ENCODE peak calls at places on chromosomes 12 and 14, in seven cellular contexts. One of them, this sample, is unnamed.

GRCh38 chr14:56885795-56886194 is 75.5 kb upstream of the OTX2 start:
- DNase-seq in heart left ventricle: no peak
- DNase-seq in endothelial cell of umbilical vein: no peak
- DNase-seq in mucosa of descending colon: no peak
- DNase-seq in esophagus muscularis mucosa: no peak
- DNase-seq in HCT116: no peak
- DNase-seq in left ventricle myocardium inferior: no peak
- DNase-seq in this sample: no peak

GRCh38 chr14:92105845-92106094 is 612 bp downstream of the ATXN3 start:
- DNase-seq in mucosa of descending colon: peak; percentile 56
- DNase-seq in esophagus muscularis mucosa: peak; percentile 92
- DNase-seq in left ventricle myocardium inferior: peak; percentile 63
- DNase-seq in heart left ventricle: peak; percentile 78
- DNase-seq in endothelial cell of umbilical vein: no peak
- DNase-seq in HCT116: no peak
- DNase-seq in this sample: peak; percentile 63

GRCh38 chr12:6316921-6317692 is 6.6 kb downstream of the PLEKHG6 start:
- DNase-seq in left ventricle myocardium inferior: no peak
- DNase-seq in esophagus muscularis mucosa: no peak
- DNase-seq in mucosa of descending colon: no peak
- DNase-seq in heart left ventricle: no peak
- DNase-seq in HCT116: no peak
- DNase-seq in endothelial cell of umbilical vein: no peak
- DNase-seq in this sample: no peak

GRCh38 chr12:76346798-76347420 is 1.3 kb downstream of the BBS10 start:
- DNase-seq in left ventricle myocardium inferior: no peak
- DNase-seq in mucosa of descending colon: no peak
- DNase-seq in heart left ventricle: no peak
- DNase-seq in esophagus muscularis mucosa: no peak
- DNase-seq in endothelial cell of umbilical vein: peak; percentile 72
- DNase-seq in HCT116: no peak
- DNase-seq in this sample: peak; percentile 65

GRCh38 chr12:126286203-126286602 is 1221.0 kb downstream of the AACS start:
- DNase-seq in HCT116: no peak
- DNase-seq in mucosa of descending colon: no peak
- DNase-seq in endothelial cell of umbilical vein: no peak
- DNase-seq in left ventricle myocardium inferior: no peak
- DNase-seq in heart left ventricle: no peak
- DNase-seq in esophagus muscularis mucosa: peak; percentile 31
- DNase-seq in this sample: no peak

GRCh38 chr12:4974217-4974616 is 64.5 kb downstream of the KCNA1 start:
- DNase-seq in esophagus muscularis mucosa: no peak
- DNase-seq in heart left ventricle: no peak
- DNase-seq in left ventricle myocardium inferior: no peak
- DNase-seq in HCT116: no peak
- DNase-seq in endothelial cell of umbilical vein: no peak
- DNase-seq in mucosa of descending colon: no peak
- DNase-seq in this sample: no peak

GRCh38 chr14:31966896-31967668 is 110.0 kb upstream of the ARHGAP5 start:
- DNase-seq in HCT116: no peak
- DNase-seq in mucosa of descending colon: no peak
- DNase-seq in left ventricle myocardium inferior: no peak
- DNase-seq in endothelial cell of umbilical vein: no peak
- DNase-seq in heart left ventricle: no peak
- DNase-seq in esophagus muscularis mucosa: peak; percentile 87
- DNase-seq in this sample: no peak

GRCh38 chr14:90755661-90756304 is 60.4 kb downstream of the TTC7B start:
- DNase-seq in endothelial cell of umbilical vein: no peak
- DNase-seq in heart left ventricle: no peak
- DNase-seq in mucosa of descending colon: no peak
- DNase-seq in HCT116: no peak
- DNase-seq in esophagus muscularis mucosa: peak; percentile 29
- DNase-seq in left ventricle myocardium inferior: no peak
- DNase-seq in this sample: no peak

GRCh38 chr14:74142523-74142922 is 57.8 kb downstream of the LIN52 start:
- DNase-seq in esophagus muscularis mucosa: no peak
- DNase-seq in mucosa of descending colon: no peak
- DNase-seq in left ventricle myocardium inferior: no peak
- DNase-seq in heart left ventricle: no peak
- DNase-seq in endothelial cell of umbilical vein: peak; percentile 35
- DNase-seq in HCT116: no peak
- DNase-seq in this sample: no peak

GRCh38 chr14:75204106-75204505 is 27.7 kb upstream of the TMED10 start:
- DNase-seq in heart left ventricle: no peak
- DNase-seq in esophagus muscularis mucosa: no peak
- DNase-seq in endothelial cell of umbilical vein: no peak
- DNase-seq in left ventricle myocardium inferior: no peak
- DNase-seq in HCT116: no peak
- DNase-seq in mucosa of descending colon: no peak
- DNase-seq in this sample: peak; percentile 20

GRCh38 chr12:127881371-127882140 is 385.4 kb upstream of the TMEM132C start:
- DNase-seq in left ventricle myocardium inferior: no peak
- DNase-seq in endothelial cell of umbilical vein: no peak
- DNase-seq in heart left ventricle: no peak
- DNase-seq in HCT116: no peak
- DNase-seq in esophagus muscularis mucosa: no peak
- DNase-seq in mucosa of descending colon: no peak
- DNase-seq in this sample: no peak

GRCh38 chr12:124828264-124829007 is 35.2 kb downstream of the SCARB1 start:
- DNase-seq in mucosa of descending colon: peak; percentile 78
- DNase-seq in left ventricle myocardium inferior: no peak
- DNase-seq in heart left ventricle: no peak
- DNase-seq in esophagus muscularis mucosa: no peak
- DNase-seq in HCT116: no peak
- DNase-seq in endothelial cell of umbilical vein: no peak
- DNase-seq in this sample: no peak

GRCh38 chr12:112870267-112870980 is 36.3 kb upstream of the OAS1 start:
- DNase-seq in mucosa of descending colon: no peak
- DNase-seq in heart left ventricle: no peak
- DNase-seq in left ventricle myocardium inferior: no peak
- DNase-seq in HCT116: no peak
- DNase-seq in endothelial cell of umbilical vein: no peak
- DNase-seq in esophagus muscularis mucosa: no peak
- DNase-seq in this sample: no peak

GRCh38 chr12:66915312-66915904 is 236.5 kb upstream of the GRIP1 start:
- DNase-seq in left ventricle myocardium inferior: no peak
- DNase-seq in mucosa of descending colon: no peak
- DNase-seq in esophagus muscularis mucosa: peak; percentile 7
- DNase-seq in HCT116: no peak
- DNase-seq in heart left ventricle: no peak
- DNase-seq in endothelial cell of umbilical vein: no peak
- DNase-seq in this sample: no peak

GRCh38 chr14:22012452-22012851 is 338.8 kb upstream of the OR4E1 start:
- DNase-seq in heart left ventricle: no peak
- DNase-seq in left ventricle myocardium inferior: no peak
- DNase-seq in endothelial cell of umbilical vein: no peak
- DNase-seq in mucosa of descending colon: no peak
- DNase-seq in HCT116: no peak
- DNase-seq in esophagus muscularis mucosa: no peak
- DNase-seq in this sample: no peak

GRCh38 chr14:28157289-28157869 is 609.2 kb upstream of the FOXG1 start:
- DNase-seq in heart left ventricle: no peak
- DNase-seq in endothelial cell of umbilical vein: no peak
- DNase-seq in HCT116: no peak
- DNase-seq in left ventricle myocardium inferior: no peak
- DNase-seq in esophagus muscularis mucosa: no peak
- DNase-seq in mucosa of descending colon: peak; percentile 37
- DNase-seq in this sample: no peak

GRCh38 chr14:73770977-73771847 is 57.0 kb upstream of the PNMA1 start:
- DNase-seq in mucosa of descending colon: peak; percentile 72
- DNase-seq in heart left ventricle: no peak
- DNase-seq in endothelial cell of umbilical vein: no peak
- DNase-seq in HCT116: no peak
- DNase-seq in left ventricle myocardium inferior: no peak
- DNase-seq in esophagus muscularis mucosa: no peak
- DNase-seq in this sample: no peak

GRCh38 chr12:47048541-47048940 is 30.9 kb upstream of the PCED1B start:
- DNase-seq in HCT116: no peak
- DNase-seq in left ventricle myocardium inferior: no peak
- DNase-seq in heart left ventricle: no peak
- DNase-seq in esophagus muscularis mucosa: no peak
- DNase-seq in endothelial cell of umbilical vein: no peak
- DNase-seq in mucosa of descending colon: no peak
- DNase-seq in this sample: no peak

GRCh38 chr12:39935275-39935674 is 170.6 kb downstream of the SLC2A13 start:
- DNase-seq in left ventricle myocardium inferior: no peak
- DNase-seq in heart left ventricle: no peak
- DNase-seq in mucosa of descending colon: no peak
- DNase-seq in endothelial cell of umbilical vein: peak; percentile 22
- DNase-seq in esophagus muscularis mucosa: no peak
- DNase-seq in HCT116: no peak
- DNase-seq in this sample: no peak

GRCh38 chr14:98826618-98827017 is 445.4 kb downstream of the BCL11B start:
- DNase-seq in endothelial cell of umbilical vein: no peak
- DNase-seq in mucosa of descending colon: no peak
- DNase-seq in esophagus muscularis mucosa: no peak
- DNase-seq in heart left ventricle: no peak
- DNase-seq in left ventricle myocardium inferior: no peak
- DNase-seq in HCT116: no peak
- DNase-seq in this sample: no peak

GRCh38 chr12:101698782-101699347 is 1.4 kb downstream of the CHPT1 start:
- DNase-seq in left ventricle myocardium inferior: no peak
- DNase-seq in mucosa of descending colon: no peak
- DNase-seq in HCT116: no peak
- DNase-seq in esophagus muscularis mucosa: no peak
- DNase-seq in endothelial cell of umbilical vein: no peak
- DNase-seq in heart left ventricle: no peak
- DNase-seq in this sample: no peak

GRCh38 chr14:99176156-99176945 is 95.6 kb downstream of the BCL11B start:
- DNase-seq in heart left ventricle: no peak
- DNase-seq in endothelial cell of umbilical vein: no peak
- DNase-seq in left ventricle myocardium inferior: no peak
- DNase-seq in mucosa of descending colon: no peak
- DNase-seq in HCT116: no peak
- DNase-seq in esophagus muscularis mucosa: no peak
- DNase-seq in this sample: no peak

DNA sequence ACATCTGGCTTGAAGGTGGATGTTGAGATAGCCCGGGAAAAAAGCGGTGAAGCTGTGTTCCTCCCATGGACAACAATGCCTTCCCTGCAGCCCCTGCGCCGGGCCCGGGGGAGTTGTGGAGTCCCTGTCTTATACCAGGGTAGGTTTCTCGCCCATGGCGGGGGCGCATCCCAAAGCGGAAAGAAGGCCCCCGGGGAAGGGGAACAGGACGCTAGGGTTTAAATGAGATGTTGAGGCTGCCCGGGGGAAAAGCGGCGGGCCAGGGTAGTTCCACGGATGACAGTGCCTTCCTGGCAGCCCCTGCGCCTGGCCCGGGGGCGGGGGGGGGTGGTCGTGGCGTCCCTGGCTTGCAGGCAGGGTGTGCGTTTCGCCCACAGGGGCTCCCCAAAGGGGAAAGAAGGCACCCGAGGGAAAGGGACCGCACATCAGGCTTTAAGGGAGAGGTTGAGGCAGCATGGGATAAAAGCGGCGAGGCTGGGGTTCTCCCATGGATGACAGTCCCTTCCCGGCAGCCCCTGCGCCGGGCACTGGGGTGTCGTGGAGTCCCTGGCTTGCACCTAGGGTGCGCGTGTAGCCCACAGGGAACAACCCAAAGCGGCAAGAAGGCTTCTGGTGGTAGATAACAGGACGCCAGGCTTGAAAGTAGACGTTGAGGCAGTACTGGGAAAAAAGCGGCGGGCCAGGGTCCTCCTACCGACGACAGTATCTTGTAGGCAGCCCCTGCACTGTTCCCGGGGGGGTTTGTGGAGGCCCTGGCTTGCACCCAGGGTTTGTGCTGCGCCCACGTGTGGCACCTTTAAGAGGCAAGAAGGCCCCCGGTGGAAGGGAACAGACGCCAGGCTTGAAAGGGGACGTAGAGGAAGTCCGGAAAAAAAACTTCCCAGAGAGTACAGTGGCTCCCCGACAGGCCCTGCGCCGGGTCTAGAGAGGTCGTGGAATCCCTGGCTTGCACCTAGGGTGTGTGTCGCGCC is 160.8 kb upstream of the ALG10B start:
- DNase-seq in heart left ventricle: no peak
- DNase-seq in mucosa of descending colon: no peak
- DNase-seq in left ventricle myocardium inferior: no peak
- DNase-seq in HCT116: no peak
- DNase-seq in esophagus muscularis mucosa: peak; percentile 89
- DNase-seq in endothelial cell of umbilical vein: no peak
- DNase-seq in this sample: no peak
- H3K9me3 ChIP-seq in heart left ventricle: peaks cover 8% of the 10 kb centered on the region
- H3K9me3 ChIP-seq in mucosa of descending colon: peaks cover 36% of the 10 kb centered on the region
- H3K9me3 ChIP-seq in left ventricle myocardium inferior: no peaks in the 10 kb centered on the region
- H3K9me3 ChIP-seq in HCT116: no peaks in the 10 kb centered on the region
- H3K9me3 ChIP-seq in esophagus muscularis mucosa: no peaks in the 10 kb centered on the region
- H3K9me3 ChIP-seq in endothelial cell of umbilical vein: peaks cover 5% of the 10 kb centered on the region
- H3K9me3 ChIP-seq in this sample: no peaks in the 10 kb centered on the region

GRCh38 chr12:130571089-130571488 is 145.0 kb downstream of the RIMBP2 start:
- DNase-seq in HCT116: no peak
- DNase-seq in left ventricle myocardium inferior: no peak
- DNase-seq in esophagus muscularis mucosa: no peak
- DNase-seq in endothelial cell of umbilical vein: no peak
- DNase-seq in heart left ventricle: no peak
- DNase-seq in mucosa of descending colon: no peak
- DNase-seq in this sample: no peak
- H3K9me3 ChIP-seq in HCT116: no peaks in the 10 kb centered on the region
- H3K9me3 ChIP-seq in left ventricle myocardium inferior: peaks cover 10% of the 10 kb centered on the region
- H3K9me3 ChIP-seq in esophagus muscularis mucosa: no peaks in the 10 kb centered on the region
- H3K9me3 ChIP-seq in endothelial cell of umbilical vein: no peaks in the 10 kb centered on the region
- H3K9me3 ChIP-seq in heart left ventricle: peaks cover 8% of the 10 kb centered on the region
- H3K9me3 ChIP-seq in mucosa of descending colon: peaks cover 7% of the 10 kb centered on the region
- H3K9me3 ChIP-seq in this sample: no peaks in the 10 kb centered on the region

GRCh38 chr12:2690348-2691000 is 104.3 kb upstream of the FKBP4 start:
- DNase-seq in mucosa of descending colon: no peak
- DNase-seq in heart left ventricle: no peak
- DNase-seq in endothelial cell of umbilical vein: no peak
- DNase-seq in esophagus muscularis mucosa: peak; percentile 84
- DNase-seq in left ventricle myocardium inferior: no peak
- DNase-seq in HCT116: no peak
- DNase-seq in this sample: no peak

GRCh38 chr12:2689879-2690278 is 104.9 kb upstream of the FKBP4 start:
- DNase-seq in endothelial cell of umbilical vein: no peak
- DNase-seq in mucosa of descending colon: no peak
- DNase-seq in esophagus muscularis mucosa: peak; percentile 75
- DNase-seq in left ventricle myocardium inferior: no peak
- DNase-seq in heart left ventricle: no peak
- DNase-seq in HCT116: no peak
- DNase-seq in this sample: no peak

GRCh38 chr12:2689393-2689792 is 105.4 kb upstream of the FKBP4 start:
- DNase-seq in heart left ventricle: no peak
- DNase-seq in left ventricle myocardium inferior: no peak
- DNase-seq in endothelial cell of umbilical vein: no peak
- DNase-seq in mucosa of descending colon: no peak
- DNase-seq in HCT116: no peak
- DNase-seq in esophagus muscularis mucosa: no peak
- DNase-seq in this sample: no peak

GRCh38 chr12:2687058-2687457 is 107.7 kb upstream of the FKBP4 start:
- DNase-seq in endothelial cell of umbilical vein: no peak
- DNase-seq in HCT116: no peak
- DNase-seq in left ventricle myocardium inferior: no peak
- DNase-seq in mucosa of descending colon: no peak
- DNase-seq in heart left ventricle: no peak
- DNase-seq in esophagus muscularis mucosa: peak; percentile 74
- DNase-seq in this sample: no peak

GRCh38 chr12:2688381-2688881 is 106.3 kb upstream of the FKBP4 start:
- DNase-seq in esophagus muscularis mucosa: peak; percentile 81
- DNase-seq in left ventricle myocardium inferior: no peak
- DNase-seq in heart left ventricle: no peak
- DNase-seq in endothelial cell of umbilical vein: no peak
- DNase-seq in mucosa of descending colon: no peak
- DNase-seq in HCT116: no peak
- DNase-seq in this sample: no peak
- H3K9me3 ChIP-seq in esophagus muscularis mucosa: no peaks in the 10 kb centered on the region
- H3K9me3 ChIP-seq in left ventricle myocardium inferior: no peaks in the 10 kb centered on the region
- H3K9me3 ChIP-seq in heart left ventricle: no peaks in the 10 kb centered on the region
- H3K9me3 ChIP-seq in endothelial cell of umbilical vein: no peaks in the 10 kb centered on the region
- H3K9me3 ChIP-seq in mucosa of descending colon: no peaks in the 10 kb centered on the region
- H3K9me3 ChIP-seq in HCT116: no peaks in the 10 kb centered on the region
- H3K9me3 ChIP-seq in this sample: no peaks in the 10 kb centered on the region

GRCh38 chr12:63264629-63265028 is 113.6 kb upstream of the AVPR1A start:
- DNase-seq in endothelial cell of umbilical vein: no peak
- DNase-seq in esophagus muscularis mucosa: no peak
- DNase-seq in HCT116: no peak
- DNase-seq in mucosa of descending colon: no peak
- DNase-seq in heart left ventricle: no peak
- DNase-seq in left ventricle myocardium inferior: no peak
- DNase-seq in this sample: no peak
- H3K9me3 ChIP-seq in endothelial cell of umbilical vein: no peaks in the 10 kb centered on the region
- H3K9me3 ChIP-seq in esophagus muscularis mucosa: peaks cover 17% of the 10 kb centered on the region
- H3K9me3 ChIP-seq in HCT116: no peaks in the 10 kb centered on the region
- H3K9me3 ChIP-seq in mucosa of descending colon: peaks cover 11% of the 10 kb centered on the region
- H3K9me3 ChIP-seq in heart left ventricle: peaks cover 14% of the 10 kb centered on the region
- H3K9me3 ChIP-seq in left ventricle myocardium inferior: peaks cover 47% of the 10 kb centered on the region
- H3K9me3 ChIP-seq in this sample: no peaks in the 10 kb centered on the region